ENCODE peak calls at places on chromosomes 7 and 10, in nine cellular contexts. W is esophagus squamous epithelium; D is activated naive CD8-positive, alpha-beta T cell treated with anti-CD3 and anti-CD28 coated beads for 36 hours; F is AG08395; N is iPS-NIHi11; A is cardiac muscle cell; E is ELR; I is mucosa of gallbladder; U is astrocyte of the spinal cord. J is an unnamed sample.

GRCh38 chr7:5597772-5598171 is 174.1 kb upstream of the TNRC18 start:
- DNase-seq in F (peak), N (peak), U (peak), W (no peak), E (no peak), A (peak), I (no peak), D (no peak), J (no peak)

GRCh38 chr7:143292873-143293272 is 4.7 kb downstream of the CASP2 start:
- DNase-seq in W (no peak), D (no peak), F (no peak), I (no peak), E (no peak), A (no peak), N (no peak), U (no peak), J (no peak)

GRCh38 chr10:77332256-77332655 is 305.4 kb downstream of the KCNMA1 start:
- DNase-seq in E (no peak), A (no peak), I (no peak), D (no peak), N (no peak), U (no peak), F (no peak), W (no peak), J (no peak)

GRCh38 chr7:25389489-25390106 is 161.3 kb upstream of the NPVF start:
- DNase-seq in U (peak), W (no peak), N (peak), I (peak), D (no peak), F (peak), E (peak), A (peak), J (peak)

GRCh38 chr10:89952314-89952713 is 250.9 kb downstream of the KIF20B start:
- DNase-seq in F (no peak), I (no peak), U (no peak), E (no peak), A (no peak), D (no peak), W (no peak), N (no peak), J (no peak)

GRCh38 chr7:22549051-22549450 is 49.1 kb upstream of the STEAP1B start:
- DNase-seq in F (no peak), U (no peak), N (no peak), I (no peak), D (no peak), E (no peak), A (no peak), W (no peak), J (peak)

GRCh38 chr10:122044713-122045112 is 55.8 kb downstream of the TACC2 start:
- DNase-seq in F (no peak), D (no peak), W (no peak), U (peak), E (no peak), A (peak), I (peak), N (no peak), J (no peak)

GRCh38 chr10:91758303-91759146 is 39.7 kb upstream of the TNKS2 start:
- DNase-seq in A (peak), U (peak), F (peak), I (no peak), E (peak), D (no peak), N (peak), W (no peak), J (peak)

GRCh38 chr7:42673951-42674350 is 237.9 kb downstream of the C7orf25 start:
- DNase-seq in W (no peak), E (no peak), I (no peak), F (no peak), U (no peak), D (no peak), A (no peak), N (no peak), J (no peak)

GRCh38 chr10:71614946-71615345 is 104.6 kb downstream of the C10orf105 start:
- DNase-seq in U (no peak), A (no peak), E (no peak), F (no peak), I (no peak), W (no peak), N (no peak), D (no peak), J (no peak)

GRCh38 chr10:128796513-128796912 is 670.3 kb upstream of the MKI67 start:
- DNase-seq in N (no peak), U (no peak), E (no peak), D (no peak), I (no peak), W (no peak), A (no peak), F (no peak), J (no peak)

GRCh38 chr10:1022413-1022812 is 3.2 kb downstream of the IDI2 start:
- DNase-seq in N (no peak), U (no peak), D (no peak), F (no peak), A (no peak), E (no peak), I (no peak), W (no peak), J (no peak)

GRCh38 chr10:49739426-49739825 is 22.7 kb downstream of the OGDHL start:
- DNase-seq in N (peak), I (peak), U (no peak), F (no peak), D (no peak), A (no peak), E (no peak), W (no peak), J (no peak)

GRCh38 chr7:157007470-157008066 is 2.9 kb downstream of the MNX1 start:
- DNase-seq in U (no peak), I (no peak), A (no peak), D (no peak), N (no peak), E (no peak), W (no peak), F (no peak), J (no peak)

GRCh38 chr10:117804470-117805011 is 242.2 kb downstream of the RAB11FIP2 start:
- DNase-seq in W (no peak), E (no peak), A (no peak), N (no peak), I (no peak), U (no peak), D (no peak), F (peak), J (no peak)